ENCODE peak calls at places on chromosomes 5 and 9, in five cellular contexts. T is osteocyte, W is heart left ventricle, B is OCI-LY7, C is neural crest cell. V is an unnamed sample.

GRCh38 chr9:99071313-99072039 is 33.4 kb upstream of the TGFBR1 start:
- DNase-seq in T (no peak), W (no peak), B (no peak), C (no peak), V (peak; percentile 35)

GRCh38 chr5:21594566-21594965 is 1258.6 kb downstream of the CDH12 start:
- DNase-seq in T (no peak), W (no peak), B (no peak), C (no peak), V (no peak)

GRCh38 chr9:96581823-96582598 is 37.6 kb downstream of the CDC14B start:
- DNase-seq in T (no peak), W (no peak), B (no peak), C (no peak), V (no peak)

GRCh38 chr9:13002740-13003139 is 227.9 kb downstream of the LURAP1L start:
- DNase-seq in T (no peak), W (no peak), B (no peak), C (no peak), V (no peak)

GRCh38 chr9:93079371-93079770 is 16.6 kb upstream of the CARD19 start:
- DNase-seq in T (no peak), W (no peak), B (no peak), C (no peak), V (no peak)

GRCh38 chr5:132471006-132471907 is 19.3 kb downstream of the IRF1 start:
- DNase-seq in T (no peak), W (peak; percentile 9), B (no peak), C (no peak), V (no peak)

GRCh38 chr5:134503088-134503936 is 22.2 kb upstream of the JADE2 start:
- DNase-seq in T (peak; percentile 88), W (peak; percentile 89), B (no peak), C (no peak), V (peak; percentile 91)

GRCh38 chr5:93586948-93587918 is 4.2 kb downstream of the NR2F1 start:
- DNase-seq in T (no peak), W (no peak), B (no peak), C (no peak), V (no peak)

GRCh38 chr9:76655121-76655531 is 109.1 kb upstream of the PCA3 start:
- DNase-seq in T (no peak), W (no peak), B (no peak), C (no peak), V (no peak)

GRCh38 chr5:119153629-119154028 is 82.7 kb downstream of the DMXL1 start:
- DNase-seq in T (no peak), W (no peak), B (no peak), C (no peak), V (no peak)

GRCh38 chr5:179614745-179615144 is 8.7 kb downstream of the HNRNPH1 start:
- DNase-seq in T (no peak), W (no peak), B (no peak), C (no peak), V (no peak)

GRCh38 chr9:109497193-109498165 is 628 bp downstream of the PTPN3 start:
- DNase-seq in T (no peak), W (no peak), B (no peak), C (no peak), V (no peak)

GRCh38 chr5:79413112-79413511 is 100.8 kb downstream of the HOMER1 start:
- DNase-seq in T (no peak), W (no peak), B (no peak), C (no peak), V (no peak)

GRCh38 chr5:170380361-170380951 is 8.7 kb downstream of the KCNMB1 start:
- DNase-seq in T (no peak), W (no peak), B (no peak), C (no peak), V (no peak)

GRCh38 chr9:117552811-117553210 is 138.0 kb upstream of the ASTN2 start:
- DNase-seq in T (no peak), W (no peak), B (no peak), C (no peak), V (no peak)
- TF ChIP-seq CTCF in T (no peak), W (no peak), B (no peak), C (no peak), V (no peak)

GRCh38 chr5:5146530-5147160 is 6.5 kb downstream of the ADAMTS16 start:
- DNase-seq in T (no peak), W (no peak), B (no peak), C (no peak), V (no peak)
- TF ChIP-seq CTCF in T (no peak), W (no peak), B (no peak), C (no peak), V (no peak)

GRCh38 chr5:33037101-33037500 is 326.0 kb downstream of the NPR3 start:
- DNase-seq in T (no peak), W (no peak), B (no peak), C (no peak), V (no peak)
- TF ChIP-seq CTCF in T (no peak), W (no peak), B (no peak), C (no peak), V (no peak)

DNA sequence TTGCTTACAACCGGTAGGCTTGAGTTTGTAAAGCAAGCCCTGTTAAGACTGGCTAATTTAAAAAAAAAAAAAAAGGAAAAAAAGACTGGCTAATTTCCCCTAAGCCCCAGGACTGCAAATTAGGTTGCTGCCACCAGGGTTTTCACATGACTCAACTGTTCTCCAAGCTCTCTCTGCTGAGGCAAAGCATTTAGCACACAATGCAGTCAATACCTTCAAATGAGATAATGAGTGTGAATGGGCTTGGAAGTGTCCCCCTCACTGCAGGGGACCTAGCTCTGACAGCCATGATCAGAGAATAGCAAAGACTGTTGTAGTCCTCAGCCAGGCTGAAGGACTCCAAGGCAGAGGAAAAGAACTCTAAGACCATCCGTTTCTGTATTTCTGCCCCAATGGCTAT is 42.8 kb upstream of the ZSWIM6 start:
- DNase-seq in T (no peak), W (no peak), B (no peak), C (no peak), V (no peak)
- TF ChIP-seq CTCF in T (no peak), W (no peak), B (no peak), C (peak; percentile 37), V (no peak)

GRCh38 chr9:127158995-127159801 is 36.8 kb upstream of the ANGPTL2 start:
- DNase-seq in T (peak; percentile 65), W (peak; percentile 63), B (peak; percentile 36), C (peak; percentile 16), V (peak; percentile 8)
- TF ChIP-seq CTCF in T (peak; percentile 18), W (no peak), B (peak; percentile 50), C (peak; percentile 28), V (no peak)

GRCh38 chr5:16693879-16694278 is 77.1 kb upstream of the RETREG1 start:
- DNase-seq in T (no peak), W (no peak), B (no peak), C (no peak), V (no peak)

GRCh38 chr5:16685069-16685468 is 68.3 kb upstream of the RETREG1 start:
- DNase-seq in T (no peak), W (no peak), B (no peak), C (no peak), V (no peak)

GRCh38 chr5:16687898-16688297 is 71.1 kb upstream of the RETREG1 start:
- DNase-seq in T (no peak), W (no peak), B (no peak), C (no peak), V (no peak)

GRCh38 chr5:16691731-16692130 is 74.9 kb upstream of the RETREG1 start:
- DNase-seq in T (no peak), W (no peak), B (no peak), C (no peak), V (no peak)

DNA sequence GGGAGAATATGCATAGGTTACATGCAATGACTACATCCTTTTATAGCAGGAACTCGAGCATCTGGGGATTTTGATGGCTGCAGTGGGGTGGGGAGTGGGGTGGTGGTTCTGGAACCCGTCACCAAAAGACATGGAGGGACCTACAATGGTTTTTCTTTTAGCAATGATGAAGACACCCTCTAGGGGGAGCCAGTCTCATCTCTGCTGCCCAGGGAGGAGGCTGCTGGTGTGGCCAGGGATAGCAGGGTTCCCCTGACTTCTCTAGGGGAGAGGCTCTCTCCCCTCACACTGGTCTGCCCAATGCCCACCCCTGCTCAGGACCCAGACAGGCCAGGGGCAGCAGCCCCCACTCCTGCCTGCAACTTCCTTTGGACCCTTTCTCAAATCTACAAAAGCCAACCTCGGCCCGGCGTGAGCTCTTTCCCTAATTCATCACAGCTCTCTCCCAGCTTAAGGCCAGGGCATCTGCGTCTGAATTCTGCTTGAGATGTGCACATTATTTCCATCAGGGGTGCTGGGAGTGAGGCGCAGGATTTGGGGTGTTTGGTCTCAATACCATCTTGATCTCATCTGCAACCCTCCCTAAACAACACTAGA is 73.5 kb upstream of the RETREG1 start:
- DNase-seq in T (no peak), W (no peak), B (peak; percentile 10), C (peak; percentile 70), V (peak; percentile 38)
- TF ChIP-seq CTCF in T (peak; percentile 71), W (peak; percentile 48), B (peak; percentile 72), C (peak; percentile 76), V (peak; percentile 61)

DNA sequence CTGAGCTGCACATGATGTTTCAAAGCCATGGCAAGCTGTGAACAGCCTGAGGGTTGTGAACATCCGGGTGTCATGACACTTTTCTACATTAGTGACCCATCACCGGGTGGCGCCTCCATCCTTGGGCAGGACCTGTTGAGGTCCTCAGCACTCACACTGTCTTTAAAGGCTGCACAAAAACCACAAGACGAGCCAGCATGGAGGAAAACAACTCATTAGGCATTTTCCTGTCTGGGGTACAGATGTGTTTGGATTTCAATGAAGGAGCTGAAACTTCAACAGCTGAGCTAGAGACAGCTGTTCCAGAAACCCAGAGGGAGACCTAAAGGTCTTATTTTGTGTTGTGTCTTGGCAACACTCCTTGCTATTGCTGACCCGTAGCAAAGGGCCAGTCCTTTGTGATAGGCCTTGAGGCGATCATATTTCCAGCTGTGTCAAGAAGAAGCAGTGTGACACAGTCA is 151.9 kb upstream of the VLDLR start:
- DNase-seq in T (no peak), W (peak; percentile 29), B (peak; percentile 14), C (peak; percentile 2), V (peak; percentile 45)
- TF ChIP-seq CTCF in T (peak; percentile 9), W (no peak), B (peak; percentile 50), C (no peak), V (no peak)